ENCODE peak calls at places on chromosome 12, in five cellular contexts. E is Calu3, F is colonic mucosa, A is WERI-Rb-1, H is GM23338. Z is an unnamed sample.

GRCh38 chr12:70535896-70536374 is 101.3 kb downstream of the PTPRB start:
- DNase-seq in E (no peak), F (no peak), A (no peak), H (no peak), Z (no peak)

GRCh38 chr12:19444097-19444496 is 4.8 kb downstream of the AEBP2 start:
- DNase-seq in E (no peak), F (no peak), A (no peak), H (no peak), Z (no peak)

GRCh38 chr12:88339254-88339949 is 197.3 kb downstream of the TMTC3 start:
- DNase-seq in E (no peak), F (no peak), A (no peak), H (no peak), Z (no peak)

GRCh38 chr12:62712561-62712960 is 222.4 kb downstream of the PPM1H start:
- DNase-seq in E (no peak), F (no peak), A (no peak), H (no peak), Z (no peak)

GRCh38 chr12:20807192-20808080 is 3.1 kb upstream of the SLCO1B3 start:
- DNase-seq in E (no peak), F (no peak), A (no peak), H (peak; percentile 4), Z (no peak)

GRCh38 chr12:96197503-96198272 is 3.5 kb downstream of the ELK3 start:
- DNase-seq in E (peak; percentile 20), F (no peak), A (no peak), H (no peak), Z (no peak)

GRCh38 chr12:78340406-78340805 is 509.7 kb downstream of the NAV3 start:
- DNase-seq in E (no peak), F (no peak), A (no peak), H (no peak), Z (no peak)

GRCh38 chr12:93325855-93326254 is 51.9 kb upstream of the NUDT4 start:
- DNase-seq in E (no peak), F (no peak), A (no peak), H (no peak), Z (no peak)

GRCh38 chr12:67222302-67222701 is 46.9 kb upstream of the CAND1 start:
- DNase-seq in E (peak; percentile 36), F (no peak), A (no peak), H (peak; percentile 75), Z (no peak)

GRCh38 chr12:56684745-56685369 is 3.2 kb downstream of the PTGES3 start:
- DNase-seq in E (no peak), F (no peak), A (no peak), H (no peak), Z (no peak)

GRCh38 chr12:11730299-11731041 is 81.0 kb downstream of the ETV6 start:
- DNase-seq in E (peak; percentile 81), F (peak; percentile 84), A (no peak), H (peak; percentile 41), Z (no peak)

GRCh38 chr12:22625671-22626251 is 790 bp downstream of the ETNK1 start:
- DNase-seq in E (peak; percentile 43), F (peak; percentile 57), A (peak; percentile 63), H (peak; percentile 77), Z (peak; percentile 31)

GRCh38 chr12:95396849-95397498 is 77.0 kb upstream of the METAP2 start:
- DNase-seq in E (no peak), F (no peak), A (no peak), H (no peak), Z (no peak)

GRCh38 chr12:14751987-14752386 is 51.3 kb downstream of the WBP11 start:
- DNase-seq in E (no peak), F (no peak), A (no peak), H (no peak), Z (no peak)

DNA sequence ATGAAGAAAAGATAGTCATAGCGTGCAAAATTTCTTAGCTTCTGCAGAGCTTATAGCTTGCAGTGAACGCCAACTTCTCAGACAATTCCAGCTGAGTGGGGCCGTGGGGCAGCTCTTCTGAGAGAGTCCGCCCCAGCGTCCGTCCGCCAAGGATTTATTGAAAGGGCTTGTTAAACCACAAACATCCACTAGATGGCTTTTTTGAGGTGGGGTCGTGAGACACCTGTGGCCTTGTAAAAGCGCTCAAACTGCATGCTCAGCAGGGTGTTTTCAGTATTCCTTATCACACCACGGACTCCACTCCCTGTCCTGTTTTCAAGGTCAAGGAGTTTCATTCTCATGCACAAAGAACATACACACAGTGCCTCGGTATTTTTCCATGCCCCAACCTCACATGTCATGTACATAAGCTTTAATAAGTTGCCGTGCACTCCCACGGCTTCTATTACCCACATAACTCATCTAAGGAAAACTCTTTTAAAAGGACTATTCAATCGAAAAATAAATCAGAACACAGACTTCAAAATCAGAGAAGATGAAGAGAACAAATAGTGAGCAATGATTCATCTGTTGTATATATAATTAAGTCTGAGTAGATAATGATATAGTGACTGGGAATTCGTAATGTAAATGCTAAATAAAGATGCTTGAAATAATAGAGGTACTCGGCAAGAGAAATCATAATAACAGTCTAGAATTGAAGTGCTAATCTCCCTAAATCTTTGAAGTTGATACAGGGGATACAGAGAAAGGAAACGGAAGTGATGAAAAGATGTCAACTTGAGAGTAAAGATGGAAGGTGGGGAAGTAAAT is 46.7 kb downstream of the WBP11 start:
- DNase-seq in E (peak; percentile 54), F (peak; percentile 45), A (peak; percentile 26), H (peak; percentile 92), Z (peak; percentile 40)
- TF ChIP-seq CTCF in E (peak; percentile 74), F (peak; percentile 28), A (peak; percentile 38), H (peak; percentile 65), Z (peak; percentile 75)

DNA sequence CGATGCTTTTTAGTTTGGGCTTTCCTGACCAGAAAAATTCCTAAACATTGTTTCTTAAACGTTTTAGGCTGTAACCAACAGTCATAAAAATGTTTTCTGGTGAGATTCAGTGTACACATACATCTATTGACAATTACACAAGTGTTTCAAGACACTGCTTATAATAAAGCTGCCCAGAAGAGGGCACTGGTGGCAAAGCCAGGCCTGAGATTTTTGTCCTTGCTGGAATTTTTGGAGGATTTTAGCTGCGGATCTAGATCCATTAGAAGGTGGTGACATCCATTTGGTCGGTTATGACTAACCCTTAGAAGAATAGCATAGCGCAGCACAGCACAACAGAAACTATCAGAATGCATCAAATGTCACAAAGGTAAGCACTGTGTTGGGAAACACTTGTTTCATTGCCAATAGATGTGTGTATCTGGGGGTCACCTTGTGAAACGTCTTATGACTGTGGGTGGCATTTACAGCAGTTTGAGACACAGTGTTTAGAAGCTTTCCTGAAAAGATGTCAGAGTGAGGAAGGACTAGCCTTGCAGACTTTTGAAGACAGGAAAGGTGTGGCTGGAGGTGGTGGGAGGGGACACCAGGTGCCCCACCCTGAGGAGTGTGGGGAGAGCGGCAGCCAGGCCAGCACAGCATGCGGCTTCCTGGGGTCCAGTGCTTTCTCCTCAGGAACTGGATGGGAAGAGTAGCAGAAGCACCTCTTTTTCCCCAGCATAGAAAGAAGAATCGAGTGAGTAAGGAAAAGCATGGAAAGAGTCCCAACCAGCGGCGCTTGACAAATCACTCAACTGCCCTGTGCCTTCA is 54.7 kb upstream of the FKBP4 start:
- DNase-seq in E (peak; percentile 43), F (peak; percentile 32), A (no peak), H (peak; percentile 76), Z (no peak)
- TF ChIP-seq CTCF in E (peak; percentile 56), F (peak; percentile 52), A (peak; percentile 40), H (peak; percentile 83), Z (peak; percentile 38)

DNA sequence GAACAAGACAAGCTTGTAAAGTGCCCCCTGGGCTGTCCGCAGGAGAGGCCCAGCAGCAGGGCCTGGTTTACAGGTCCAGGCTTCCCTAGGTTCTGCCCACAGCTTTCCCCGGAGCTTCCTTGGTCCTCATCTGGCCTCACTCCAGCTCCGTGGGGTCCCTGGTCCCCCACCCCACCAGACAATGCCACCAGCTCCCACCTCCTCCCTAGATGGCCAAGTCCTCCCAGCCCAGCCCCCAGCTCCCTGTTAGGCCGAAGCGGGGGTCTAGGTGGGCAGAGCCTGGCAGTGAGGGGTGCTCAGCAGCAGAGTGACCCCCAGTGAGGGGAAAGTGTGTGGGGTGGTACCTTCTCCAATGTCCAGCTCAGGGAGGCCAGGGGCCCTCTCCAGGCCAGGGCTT is 9.0 kb downstream of the ARL6IP4 start:
- DNase-seq in E (no peak), F (no peak), A (no peak), H (no peak), Z (no peak)
- TF ChIP-seq CTCF in E (no peak), F (no peak), A (no peak), H (no peak), Z (no peak)

DNA sequence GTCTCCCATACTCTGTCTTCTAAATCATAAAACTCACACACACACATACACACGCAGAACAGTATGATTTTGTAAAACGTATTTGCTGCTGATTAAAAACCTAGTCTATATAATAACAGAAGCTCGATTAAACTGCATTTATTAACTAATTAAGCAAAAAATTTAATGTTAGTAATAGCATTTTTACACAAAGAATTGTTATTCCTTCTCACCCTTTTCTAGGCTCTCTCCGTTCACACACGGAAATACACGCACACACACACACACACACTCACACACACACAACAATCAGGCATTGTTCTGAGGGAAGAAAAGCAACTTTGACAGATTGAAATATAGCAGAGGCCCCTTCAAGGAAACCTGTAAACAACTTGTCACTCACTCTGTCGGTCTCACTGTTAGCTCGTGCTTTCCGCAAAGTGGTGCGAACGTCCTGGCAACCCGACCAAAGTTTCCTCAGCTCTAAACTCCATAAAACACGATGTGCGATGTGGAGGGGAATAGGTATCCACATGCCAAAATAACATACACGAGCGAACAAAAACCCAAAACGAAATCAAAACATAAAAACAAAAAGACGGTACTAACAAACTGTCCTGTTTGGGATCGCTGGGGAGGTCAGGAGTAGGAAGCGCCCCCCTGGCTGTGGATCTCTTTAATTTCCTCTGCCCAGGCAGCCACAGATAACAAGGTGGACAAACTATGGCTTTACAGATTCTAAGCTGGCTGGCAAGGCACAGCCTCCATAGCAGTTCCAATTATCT is 723 bp upstream of the SOX5 start:
- DNase-seq in E (no peak), F (no peak), A (peak; percentile 11), H (peak; percentile 42), Z (no peak)
- TF ChIP-seq CTCF in E (no peak), F (no peak), A (peak; percentile 4), H (no peak), Z (no peak)

GRCh38 chr12:77167801-77168200 is 102.4 kb upstream of the E2F7 start:
- DNase-seq in E (no peak), F (no peak), A (no peak), H (no peak), Z (no peak)

GRCh38 chr12:77163068-77163810 is 97.9 kb upstream of the E2F7 start:
- DNase-seq in E (no peak), F (no peak), A (no peak), H (no peak), Z (no peak)

GRCh38 chr12:77166711-77167110 is 101.3 kb upstream of the E2F7 start:
- DNase-seq in E (no peak), F (no peak), A (no peak), H (no peak), Z (no peak)

GRCh38 chr12:77160931-77161330 is 95.6 kb upstream of the E2F7 start:
- DNase-seq in E (no peak), F (no peak), A (no peak), H (no peak), Z (no peak)

GRCh38 chr12:77161944-77162343 is 96.6 kb upstream of the E2F7 start:
- DNase-seq in E (no peak), F (no peak), A (peak; percentile 72), H (peak; percentile 37), Z (peak; percentile 50)
- TF ChIP-seq CTCF in E (no peak), F (no peak), A (peak; percentile 51), H (peak; percentile 17), Z (no peak)